ENCODE peak calls at places on chromosomes 13 and 19, in four cellular contexts. S is T-helper 17 cell, A is iris pigment epithelial cell, L is immature natural killer cell. I is an unnamed sample.

GRCh38 chr13:79621902-79622301 is 140.9 kb downstream of the NDFIP2 start:
- DNase-seq in S (no peak), A (no peak), L (no peak), I (no peak)

GRCh38 chr13:39306639-39307589 is 268.7 kb downstream of the NHLRC3 start:
- DNase-seq in A (no peak), S (no peak), L (no peak), I (no peak)

GRCh38 chr19:41548954-41549688 is 26.8 kb upstream of the CEACAM21 start:
- DNase-seq in L (peak), A (no peak), S (peak), I (no peak)

GRCh38 chr13:23620613-23621315 is 50.6 kb downstream of the TNFRSF19 start:
- DNase-seq in A (no peak), L (no peak), S (no peak), I (no peak)

GRCh38 chr13:112113851-112114250 is 46.9 kb downstream of the SOX1 start:
- DNase-seq in S (no peak), A (no peak), L (no peak), I (no peak)

GRCh38 chr13:98129059-98129741 is 13.7 kb upstream of the FARP1 start:
- DNase-seq in S (no peak), L (no peak), A (peak), I (no peak)

GRCh38 chr19:40157059-40157458 is 34.2 kb upstream of the MAP3K10 start:
- DNase-seq in S (no peak), L (peak), A (no peak), I (no peak)

GRCh38 chr19:5480427-5480836 is 25.2 kb downstream of the ZNRF4 start:
- DNase-seq in S (no peak), A (no peak), L (no peak), I (no peak)

GRCh38 chr13:29436721-29437250 is 158.7 kb downstream of the SLC7A1 start:
- DNase-seq in L (no peak), A (no peak), S (no peak), I (no peak)

GRCh38 chr13:99417151-99417820 is 84.0 kb upstream of the TM9SF2 start:
- DNase-seq in A (no peak), L (no peak), S (no peak), I (no peak)

GRCh38 chr19:6761053-6761676 is 6.1 kb downstream of the SH2D3A start:
- DNase-seq in S (no peak), A (no peak), L (no peak), I (no peak)

GRCh38 chr19:660793-661426 is 2.1 kb downstream of the RNF126 start:
- DNase-seq in A (no peak), L (no peak), S (no peak), I (no peak)

GRCh38 chr13:85825454-85825853 is 26.2 kb upstream of the SLITRK6 start:
- DNase-seq in S (no peak), L (no peak), A (peak), I (no peak)

GRCh38 chr19:40465025-40465780 is at the start of gene BLVRB:
- DNase-seq in A (peak), L (peak), S (no peak), I (peak)

GRCh38 chr19:15836595-15837398 is 21.3 kb upstream of the OR10H1 start:
- DNase-seq in L (peak), S (peak), A (peak), I (peak)

GRCh38 chr13:29908411-29908810 is 58.0 kb upstream of the UBL3 start:
- DNase-seq in L (no peak), A (peak), S (no peak), I (peak)

GRCh38 chr19:48444933-48445194 is 919 bp upstream of the GRWD1 start:
- DNase-seq in S (no peak), L (no peak), A (no peak), I (no peak)

GRCh38 chr19:43639507-43640423 is at the start of gene CADM4:
- DNase-seq in S (peak), A (no peak), L (peak), I (no peak)

GRCh38 chr19:7679017-7679720 is 1.5 kb upstream of the TRAPPC5 start:
- DNase-seq in A (no peak), S (peak), L (no peak), I (no peak)

GRCh38 chr19:4504297-4504701 is 14.0 kb downstream of the PLIN4 start:
- DNase-seq in A (no peak), S (no peak), L (no peak), I (no peak)

GRCh38 chr13:101691326-101691725 is 238.9 kb downstream of the ITGBL1 start:
- DNase-seq in A (no peak), L (no peak), S (no peak), I (no peak)

I was measured in fibroblast of the aortic adventitia.